ENCODE peak calls at places on chromosomes 7 and 10, in ten cellular contexts. G is stimulated activated CD4-positive, alpha-beta T cell treated with anti-CD3 and anti-CD28 coated beads, Interleukin-12 subunit alpha, Interleukin-12 subunit beta, amount 100 ng/mL, for 48 hours; P is stimulated activated CD8-positive, alpha-beta memory T cell treated with anti-CD3 and anti-CD28 coated beads, Interleukin-12 subunit alpha, Interleukin-12 subunit beta, amount 100 ng/mL, for 4 hours; M is putamen; R is thoracic aorta; E is A549; T is stimulated activated naive CD8-positive, alpha-beta T cell treated with anti-CD3 and anti-CD28 coated beads, Interleukin-15, amount 100 ng/mL, for 72 hours; V is ovary; I is A172; A is H7. Y is an unnamed sample.

GRCh38 chr10:34396669-34397068 is 418.4 kb downstream of the PARD3 start:
- DNase-seq in T (no peak), G (no peak), R (no peak), I (no peak), V (no peak), E (no peak), M (no peak), P (no peak), A (no peak), Y (no peak)

GRCh38 chr10:48935141-48935540 is 4.5 kb downstream of the LRRC18 start:
- DNase-seq in R (no peak), G (no peak), A (peak), V (no peak), I (no peak), T (no peak), M (no peak), E (no peak), P (no peak), Y (no peak)

GRCh38 chr10:28822719-28823464 is 145.6 kb downstream of the BAMBI start:
- DNase-seq in R (no peak), G (no peak), V (no peak), E (no peak), T (no peak), I (no peak), P (no peak), M (no peak), A (no peak), Y (no peak)

GRCh38 chr10:6513509-6513908 is 66.6 kb downstream of the PRKCQ start:
- DNase-seq in A (no peak), P (peak), R (no peak), M (no peak), G (no peak), E (no peak), T (no peak), I (no peak), V (no peak), Y (no peak)

GRCh38 chr7:22355620-22356009 is 1.3 kb downstream of the RAPGEF5 start:
- DNase-seq in E (no peak), M (no peak), G (no peak), I (no peak), P (no peak), R (no peak), V (no peak), T (no peak), A (no peak), Y (no peak)

GRCh38 chr7:155188821-155189599 is 108.7 kb upstream of the INSIG1 start:
- DNase-seq in P (no peak), I (no peak), M (no peak), G (no peak), T (no peak), E (no peak), A (no peak), V (no peak), R (no peak), Y (no peak)

GRCh38 chr10:93115661-93116383 is 42.1 kb downstream of the CYP26A1 start:
- DNase-seq in R (peak), E (peak), M (peak), A (peak), V (peak), G (peak), I (peak), P (peak), T (peak), Y (no peak)

GRCh38 chr10:128843972-128844371 is 623.1 kb upstream of the MGMT start:
- DNase-seq in T (no peak), V (no peak), P (no peak), R (no peak), G (no peak), A (no peak), M (no peak), E (no peak), I (no peak), Y (no peak)

GRCh38 chr7:29116801-29117200 is 29.5 kb downstream of the CPVL start:
- DNase-seq in T (no peak), P (no peak), E (no peak), A (no peak), G (no peak), V (no peak), R (no peak), M (no peak), I (no peak), Y (no peak)

GRCh38 chr10:45444976-45445898 is 71.2 kb downstream of the ALOX5 start:
- DNase-seq in A (peak), G (no peak), T (no peak), R (no peak), E (no peak), P (no peak), I (no peak), M (peak), V (no peak), Y (no peak)

GRCh38 chr7:39360766-39361165 is 205.4 kb upstream of the YAE1 start:
- DNase-seq in A (no peak), P (no peak), E (no peak), R (no peak), T (no peak), V (no peak), G (no peak), I (peak), M (no peak), Y (no peak)

GRCh38 chr7:100626530-100627237 is 14.3 kb downstream of the MOSPD3 start:
- DNase-seq in A (peak), G (peak), I (peak), V (peak), R (peak), T (peak), P (peak), M (peak), E (peak), Y (peak)

GRCh38 chr10:79947787-79948424 is 999 bp downstream of the SFTPD start:
- DNase-seq in E (no peak), R (no peak), V (no peak), M (no peak), P (no peak), I (no peak), G (no peak), A (no peak), T (no peak), Y (no peak)

GRCh38 chr7:27096756-27097514 is 1.1 kb upstream of the HOXA1 start:
- DNase-seq in T (no peak), V (peak), G (no peak), E (no peak), I (no peak), A (peak), P (no peak), R (no peak), M (no peak), Y (no peak)

GRCh38 chr10:33478675-33479125 is 144.2 kb upstream of the NRP1 start:
- DNase-seq in I (no peak), A (no peak), T (no peak), P (no peak), V (no peak), R (no peak), M (no peak), E (no peak), G (no peak), Y (no peak)

GRCh38 chr10:78684954-78685353 is 383.8 kb upstream of the ZMIZ1 start:
- DNase-seq in R (no peak), M (no peak), V (no peak), T (no peak), I (no peak), P (no peak), A (no peak), E (no peak), G (no peak), Y (no peak)

GRCh38 chr7:142689439-142690168 is 59.7 kb upstream of the PRSS1 start:
- DNase-seq in V (no peak), I (no peak), A (no peak), G (no peak), E (no peak), R (no peak), T (no peak), P (no peak), M (no peak), Y (no peak)

GRCh38 chr10:71878327-71879034 is 27.4 kb upstream of the PSAP start:
- DNase-seq in V (no peak), G (no peak), M (no peak), T (no peak), A (peak), I (no peak), R (no peak), E (no peak), P (no peak), Y (no peak)

GRCh38 chr7:92669616-92670153 is 79.5 kb upstream of the FAM133B start:
- DNase-seq in A (no peak), M (no peak), E (no peak), T (no peak), I (no peak), G (no peak), V (no peak), R (no peak), P (no peak), Y (no peak)

GRCh38 chr7:3002631-3003030 is 41.0 kb downstream of the CARD11 start:
- DNase-seq in G (no peak), R (no peak), E (no peak), M (no peak), P (no peak), T (no peak), V (no peak), A (no peak), I (no peak), Y (no peak)

GRCh38 chr7:101911800-101912705 is 94.6 kb downstream of the CUX1 start:
- DNase-seq in M (no peak), G (no peak), R (no peak), T (no peak), V (peak), I (no peak), P (no peak), E (no peak), A (no peak), Y (no peak)

GRCh38 chr7:55060690-55061414 is 42.0 kb downstream of the EGFR start:
- DNase-seq in E (no peak), M (no peak), I (no peak), V (no peak), A (no peak), R (no peak), P (no peak), T (no peak), G (no peak), Y (no peak)

GRCh38 chr10:4343798-4344370 is 482.1 kb upstream of the AKR1E2 start:
- DNase-seq in P (no peak), V (no peak), I (no peak), A (no peak), E (no peak), G (no peak), T (no peak), R (no peak), M (no peak), Y (no peak)